ENCODE peak calls at places on chromosomes 12 and 14, in five cellular contexts. One of them, this sample, is unnamed.
A peak's percentile ranks its signal among the peaks of the same experiment; 100 is the strongest.

GRCh38 chr12:15278816-15279658 is 43.3 kb upstream of the PTPRO start:
- DNase-seq in HCT116: no peak
- DNase-seq in SK-N-SH: peak; percentile 63
- DNase-seq in HepG2: no peak
- DNase-seq in H1: no peak
- DNase-seq in this sample: no peak

GRCh38 chr12:118850244-118850825 is 131.0 kb upstream of the SRRM4 start:
- DNase-seq in HepG2: peak; percentile 22
- DNase-seq in H1: peak; percentile 84
- DNase-seq in SK-N-SH: peak; percentile 16
- DNase-seq in HCT116: peak; percentile 13
- DNase-seq in this sample: no peak

GRCh38 chr14:68076451-68076850 is 256.9 kb downstream of the RAD51B start:
- DNase-seq in H1: no peak
- DNase-seq in HepG2: peak; percentile 5
- DNase-seq in SK-N-SH: no peak
- DNase-seq in HCT116: no peak
- DNase-seq in this sample: no peak

GRCh38 chr12:15130521-15130920 is 90.7 kb downstream of the RERG start:
- DNase-seq in HepG2: no peak
- DNase-seq in SK-N-SH: no peak
- DNase-seq in HCT116: no peak
- DNase-seq in H1: no peak
- DNase-seq in this sample: no peak

GRCh38 chr14:79510659-79511058 is 700.6 kb downstream of the DIO2 start:
- DNase-seq in HCT116: no peak
- DNase-seq in SK-N-SH: no peak
- DNase-seq in HepG2: no peak
- DNase-seq in H1: no peak
- DNase-seq in this sample: no peak

GRCh38 chr12:121992059-121992879 is 29.4 kb upstream of the BCL7A start:
- DNase-seq in HepG2: peak; percentile 39
- DNase-seq in HCT116: no peak
- DNase-seq in SK-N-SH: no peak
- DNase-seq in H1: no peak
- DNase-seq in this sample: no peak

GRCh38 chr14:63896278-63896720 is 43.5 kb downstream of the SYNE2 start:
- DNase-seq in SK-N-SH: peak; percentile 34
- DNase-seq in HCT116: peak; percentile 12
- DNase-seq in HepG2: peak; percentile 81
- DNase-seq in H1: no peak
- DNase-seq in this sample: no peak

GRCh38 chr12:25949343-25949742 is 9.1 kb upstream of the RASSF8 start:
- DNase-seq in HepG2: no peak
- DNase-seq in HCT116: no peak
- DNase-seq in H1: no peak
- DNase-seq in SK-N-SH: no peak
- DNase-seq in this sample: no peak

GRCh38 chr12:108198043-108198442 is 69.0 kb downstream of the WSCD2 start:
- DNase-seq in H1: no peak
- DNase-seq in SK-N-SH: no peak
- DNase-seq in HepG2: no peak
- DNase-seq in HCT116: no peak
- DNase-seq in this sample: no peak

GRCh38 chr14:65594153-65594881 is 181.8 kb downstream of the FUT8 start:
- DNase-seq in HepG2: peak; percentile 68
- DNase-seq in SK-N-SH: no peak
- DNase-seq in HCT116: no peak
- DNase-seq in H1: peak; percentile 52
- DNase-seq in this sample: peak; percentile 84

GRCh38 chr12:124695861-124696260 is 128.4 kb upstream of the NCOR2 start:
- DNase-seq in HCT116: no peak
- DNase-seq in HepG2: no peak
- DNase-seq in SK-N-SH: no peak
- DNase-seq in H1: no peak
- DNase-seq in this sample: peak; percentile 65

GRCh38 chr14:62097824-62098223 is 335.6 kb downstream of the SNAPC1 start:
- DNase-seq in SK-N-SH: no peak
- DNase-seq in HCT116: no peak
- DNase-seq in HepG2: no peak
- DNase-seq in H1: no peak
- DNase-seq in this sample: no peak

GRCh38 chr14:62101189-62101588 is 339.0 kb downstream of the SNAPC1 start:
- DNase-seq in SK-N-SH: no peak
- DNase-seq in HCT116: no peak
- DNase-seq in HepG2: no peak
- DNase-seq in H1: no peak
- DNase-seq in this sample: no peak

GRCh38 chr14:62097072-62097471 is 334.9 kb downstream of the SNAPC1 start:
- DNase-seq in H1: no peak
- DNase-seq in HepG2: no peak
- DNase-seq in SK-N-SH: no peak
- DNase-seq in HCT116: no peak
- DNase-seq in this sample: no peak

GRCh38 chr14:62098357-62098756 is 336.1 kb downstream of the SNAPC1 start:
- DNase-seq in HCT116: no peak
- DNase-seq in SK-N-SH: no peak
- DNase-seq in H1: no peak
- DNase-seq in HepG2: no peak
- DNase-seq in this sample: no peak

GRCh38 chr14:62099091-62099490 is 336.9 kb downstream of the SNAPC1 start:
- DNase-seq in HepG2: no peak
- DNase-seq in HCT116: no peak
- DNase-seq in SK-N-SH: no peak
- DNase-seq in H1: no peak
- DNase-seq in this sample: no peak
- TF ChIP-seq JUND in HepG2: no peak
- TF ChIP-seq JUND in HCT116: no peak
- TF ChIP-seq JUND in SK-N-SH: no peak
- TF ChIP-seq JUND in H1: no peak
- TF ChIP-seq JUND in this sample: no peak

DNA sequence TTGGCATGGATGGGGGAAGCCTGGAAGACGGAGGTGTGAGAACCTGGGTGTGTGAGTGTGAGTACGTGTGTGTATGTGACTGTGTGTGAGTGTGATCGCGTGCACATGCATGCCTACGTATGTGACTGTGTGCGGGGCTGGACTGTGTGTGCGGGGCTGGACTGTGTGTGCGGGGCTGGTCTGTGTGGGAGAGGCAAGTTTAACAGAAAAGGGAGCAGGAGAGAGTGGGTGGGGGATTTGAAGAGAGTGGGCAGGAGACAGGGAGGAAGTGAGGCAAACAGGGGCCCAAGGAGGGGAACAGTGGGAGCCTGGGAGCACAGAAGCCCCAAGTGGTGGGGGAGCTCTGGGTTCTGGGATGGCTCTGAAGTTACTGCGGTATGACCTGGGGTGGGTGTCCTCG is 103.7 kb upstream of the LHX5 start:
- DNase-seq in HCT116: no peak
- DNase-seq in SK-N-SH: no peak
- DNase-seq in HepG2: no peak
- DNase-seq in H1: no peak
- DNase-seq in this sample: no peak
- TF ChIP-seq JUND in HCT116: no peak
- TF ChIP-seq JUND in SK-N-SH: no peak
- TF ChIP-seq JUND in HepG2: no peak
- TF ChIP-seq JUND in H1: no peak
- TF ChIP-seq JUND in this sample: no peak

GRCh38 chr14:89011327-89011726 is 186.9 kb downstream of the TTC8 start:
- DNase-seq in H1: no peak
- DNase-seq in HCT116: no peak
- DNase-seq in HepG2: no peak
- DNase-seq in SK-N-SH: no peak
- DNase-seq in this sample: no peak

GRCh38 chr14:89013698-89014569 is 189.5 kb downstream of the TTC8 start:
- DNase-seq in SK-N-SH: no peak
- DNase-seq in H1: no peak
- DNase-seq in HepG2: no peak
- DNase-seq in HCT116: no peak
- DNase-seq in this sample: no peak

GRCh38 chr14:89013098-89013504 is 188.7 kb downstream of the TTC8 start:
- DNase-seq in HepG2: peak; percentile 90
- DNase-seq in SK-N-SH: no peak
- DNase-seq in HCT116: peak; percentile 50
- DNase-seq in H1: peak; percentile 69
- DNase-seq in this sample: peak; percentile 80

GRCh38 chr14:89012272-89013097 is 188.0 kb downstream of the TTC8 start:
- DNase-seq in HCT116: no peak
- DNase-seq in SK-N-SH: no peak
- DNase-seq in H1: no peak
- DNase-seq in HepG2: peak; percentile 27
- DNase-seq in this sample: no peak

DNA sequence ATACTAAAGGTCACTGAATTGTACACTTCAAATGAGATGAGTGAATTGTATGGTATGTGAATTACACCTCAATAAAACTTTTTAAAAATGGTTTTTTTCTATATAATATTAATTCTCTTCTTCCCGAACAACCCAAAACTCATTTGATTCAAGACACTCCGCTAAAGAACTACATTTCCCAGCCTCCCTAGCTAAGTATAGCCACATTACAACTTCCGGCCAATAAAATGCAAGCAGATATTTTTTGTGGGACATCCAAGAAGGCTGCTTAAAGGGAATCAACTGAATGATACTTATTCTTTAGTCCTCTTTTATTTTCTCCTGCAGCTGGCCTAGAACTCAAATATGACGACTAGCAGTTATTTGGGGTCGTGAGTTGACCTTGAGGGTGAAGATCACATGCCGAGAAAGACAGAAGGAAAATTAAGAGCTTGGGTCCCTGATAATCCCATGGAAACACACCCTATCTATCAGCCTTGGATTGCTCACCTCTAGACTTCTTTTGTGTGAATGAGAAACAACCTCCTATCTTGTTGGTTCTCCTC is 187.3 kb downstream of the TTC8 start:
- DNase-seq in HCT116: no peak
- DNase-seq in HepG2: no peak
- DNase-seq in SK-N-SH: no peak
- DNase-seq in H1: no peak
- DNase-seq in this sample: peak; percentile 48
- TF ChIP-seq JUND in HCT116: no peak
- TF ChIP-seq JUND in HepG2: no peak
- TF ChIP-seq JUND in SK-N-SH: no peak
- TF ChIP-seq JUND in H1: no peak
- TF ChIP-seq JUND in this sample: no peak

DNA sequence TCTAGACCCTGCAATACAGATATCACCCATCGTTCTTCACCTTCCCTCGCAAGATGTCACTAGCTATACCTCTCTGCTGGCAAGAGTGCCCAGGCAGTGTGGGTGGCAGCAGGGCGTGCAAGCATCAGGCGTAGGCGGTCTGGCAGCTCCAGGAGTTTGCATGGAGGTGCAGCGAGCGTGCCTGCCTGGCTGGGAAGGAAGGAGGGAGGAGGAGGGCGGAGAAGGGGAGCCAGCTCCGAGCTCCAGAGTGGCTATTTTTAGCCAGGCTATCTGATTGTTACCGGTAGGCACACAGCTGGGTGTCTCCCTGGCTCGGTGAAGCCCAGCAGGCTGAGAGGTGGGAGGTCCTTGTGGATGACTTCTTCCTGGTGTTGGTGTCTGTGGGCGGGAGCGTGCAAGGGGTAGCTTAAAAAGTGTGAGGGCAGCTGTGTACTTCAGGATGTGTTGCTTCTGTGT is 6.2 kb downstream of the FOXJ2 start:
- DNase-seq in SK-N-SH: peak; percentile 72
- DNase-seq in H1: peak; percentile 75
- DNase-seq in HepG2: no peak
- DNase-seq in HCT116: no peak
- DNase-seq in this sample: no peak
- TF ChIP-seq JUND in SK-N-SH: no peak
- TF ChIP-seq JUND in H1: no peak
- TF ChIP-seq JUND in HepG2: no peak
- TF ChIP-seq JUND in HCT116: no peak
- TF ChIP-seq JUND in this sample: no peak

GRCh38 chr14:91310620-91311283 is 66.2 kb upstream of the GPR68 start:
- DNase-seq in HepG2: no peak
- DNase-seq in H1: no peak
- DNase-seq in HCT116: no peak
- DNase-seq in SK-N-SH: no peak
- DNase-seq in this sample: no peak
- TF ChIP-seq JUND in HepG2: no peak
- TF ChIP-seq JUND in H1: no peak
- TF ChIP-seq JUND in HCT116: no peak
- TF ChIP-seq JUND in SK-N-SH: no peak
- TF ChIP-seq JUND in this sample: no peak

GRCh38 chr12:89453121-89453520 is 71.5 kb downstream of the GALNT4 start:
- DNase-seq in HCT116: no peak
- DNase-seq in SK-N-SH: no peak
- DNase-seq in HepG2: no peak
- DNase-seq in H1: no peak
- DNase-seq in this sample: no peak

GRCh38 chr12:89450922-89451321 is 73.7 kb downstream of the GALNT4 start:
- DNase-seq in SK-N-SH: no peak
- DNase-seq in HepG2: peak; percentile 6
- DNase-seq in HCT116: no peak
- DNase-seq in H1: no peak
- DNase-seq in this sample: no peak

GRCh38 chr12:89451876-89452275 is 72.7 kb downstream of the GALNT4 start:
- DNase-seq in HepG2: no peak
- DNase-seq in HCT116: no peak
- DNase-seq in SK-N-SH: no peak
- DNase-seq in H1: peak; percentile 50
- DNase-seq in this sample: no peak

GRCh38 chr12:89454080-89454848 is 70.3 kb downstream of the GALNT4 start:
- DNase-seq in HepG2: no peak
- DNase-seq in SK-N-SH: no peak
- DNase-seq in HCT116: no peak
- DNase-seq in H1: no peak
- DNase-seq in this sample: no peak

GRCh38 chr12:89453579-89453978 is 71.0 kb downstream of the GALNT4 start:
- DNase-seq in H1: no peak
- DNase-seq in HepG2: peak; percentile 31
- DNase-seq in SK-N-SH: no peak
- DNase-seq in HCT116: no peak
- DNase-seq in this sample: no peak
- TF ChIP-seq JUND in H1: no peak
- TF ChIP-seq JUND in HepG2: no peak
- TF ChIP-seq JUND in SK-N-SH: no peak
- TF ChIP-seq JUND in HCT116: no peak
- TF ChIP-seq JUND in this sample: no peak

GRCh38 chr12:12804011-12804410 is 9.1 kb upstream of the DDX47 start:
- DNase-seq in HepG2: peak; percentile 29
- DNase-seq in SK-N-SH: no peak
- DNase-seq in HCT116: no peak
- DNase-seq in H1: no peak
- DNase-seq in this sample: no peak

GRCh38 chr12:12801649-12802048 is 11.5 kb upstream of the DDX47 start:
- DNase-seq in HepG2: no peak
- DNase-seq in H1: no peak
- DNase-seq in SK-N-SH: no peak
- DNase-seq in HCT116: no peak
- DNase-seq in this sample: no peak

GRCh38 chr12:12806784-12807516 is 6.2 kb upstream of the DDX47 start:
- DNase-seq in HepG2: no peak
- DNase-seq in H1: no peak
- DNase-seq in HCT116: no peak
- DNase-seq in SK-N-SH: no peak
- DNase-seq in this sample: no peak

GRCh38 chr12:12803186-12803585 is 10.0 kb upstream of the DDX47 start:
- DNase-seq in HCT116: peak; percentile 92
- DNase-seq in HepG2: peak; percentile 62
- DNase-seq in H1: no peak
- DNase-seq in SK-N-SH: peak; percentile 27
- DNase-seq in this sample: peak; percentile 23

GRCh38 chr12:12804432-12804886 is 8.7 kb upstream of the DDX47 start:
- DNase-seq in H1: no peak
- DNase-seq in HCT116: peak; percentile 70
- DNase-seq in SK-N-SH: no peak
- DNase-seq in HepG2: peak; percentile 36
- DNase-seq in this sample: no peak
- TF ChIP-seq JUND in H1: no peak
- TF ChIP-seq JUND in HCT116: peak; percentile 77
- TF ChIP-seq JUND in SK-N-SH: peak; percentile 75
- TF ChIP-seq JUND in HepG2: no peak
- TF ChIP-seq JUND in this sample: no peak

This sample was measured in T47D.